ENCODE peak calls at places on chromosomes 6 and 20, in six cellular contexts. M is tibial artery, B is SJSA1, Q is thoracic aorta, A is Panc1, S is GM23338. W is an unnamed sample. For H3K4me1, the result is how much of the 10 kb centered on the place peaks cover.

GRCh38 chr6:134878136-134878535 is 71.8 kb downstream of the ALDH8A1 start:
- DNase-seq in M (no peak), B (no peak), Q (no peak), A (no peak), S (no peak), W (no peak)

GRCh38 chr6:15929685-15930084 is 199.2 kb upstream of the MYLIP start:
- DNase-seq in M (no peak), B (no peak), Q (no peak), A (no peak), S (no peak), W (no peak)

GRCh38 chr6:96659084-96659845 is 96.3 kb downstream of the FHL5 start:
- DNase-seq in M (no peak), B (no peak), Q (no peak), A (no peak), S (no peak), W (peak)

GRCh38 chr6:157599191-157599590 is 218.2 kb downstream of the ZDHHC14 start:
- DNase-seq in M (peak), B (no peak), Q (no peak), A (no peak), S (no peak), W (no peak)

GRCh38 chr6:51459958-51460357 is 627.5 kb downstream of the PKHD1 start:
- DNase-seq in M (no peak), B (no peak), Q (no peak), A (no peak), S (no peak), W (no peak)

GRCh38 chr20:19528286-19529030 is 229.6 kb upstream of the RIN2 start:
- DNase-seq in M (no peak), B (no peak), Q (no peak), A (no peak), S (no peak), W (no peak)

GRCh38 chr6:37938909-37939308 is 119.4 kb downstream of the ZFAND3 start:
- DNase-seq in M (no peak), B (peak), Q (no peak), A (no peak), S (no peak), W (no peak)

GRCh38 chr6:4489538-4489937 is 286.7 kb upstream of the CDYL start:
- DNase-seq in M (no peak), B (no peak), Q (no peak), A (no peak), S (no peak), W (no peak)

GRCh38 chr20:46364670-46365482 is 41.5 kb downstream of the ELMO2 start:
- DNase-seq in M (no peak), B (peak), Q (no peak), A (no peak), S (no peak), W (no peak)

GRCh38 chr20:34062651-34063482 is 49.2 kb downstream of the EIF2S2 start:
- DNase-seq in M (no peak), B (no peak), Q (no peak), A (no peak), S (no peak), W (peak)

GRCh38 chr6:149065658-149066556 is 251.6 kb upstream of the TAB2 start:
- DNase-seq in M (no peak), B (peak), Q (no peak), A (no peak), S (no peak), W (no peak)

GRCh38 chr20:745683-746301 is 22.5 kb downstream of the SLC52A3 start:
- DNase-seq in M (no peak), B (no peak), Q (no peak), A (no peak), S (no peak), W (no peak)

GRCh38 chr6:89297695-89298351 is 17.3 kb downstream of the GABRR2 start:
- DNase-seq in M (no peak), B (peak), Q (peak), A (peak), S (no peak), W (peak)

GRCh38 chr6:37657117-37657886 is 40.4 kb downstream of the MDGA1 start:
- DNase-seq in M (peak), B (no peak), Q (no peak), A (no peak), S (no peak), W (peak)

GRCh38 chr6:64121166-64121565 is 485.6 kb downstream of the PHF3 start:
- DNase-seq in M (no peak), B (no peak), Q (no peak), A (no peak), S (no peak), W (no peak)

GRCh38 chr6:163147988-163148387 is 266.5 kb upstream of the QKI start:
- DNase-seq in M (no peak), B (no peak), Q (no peak), A (no peak), S (peak), W (no peak)

GRCh38 chr6:74578339-74578738 is 627.5 kb downstream of the COL12A1 start:
- DNase-seq in M (no peak), B (peak), Q (no peak), A (no peak), S (no peak), W (peak)

GRCh38 chr20:44113642-44113945 is 73.4 kb downstream of the JPH2 start:
- DNase-seq in M (no peak), B (no peak), Q (no peak), A (no peak), S (no peak), W (no peak)

GRCh38 chr6:81383472-81383871 is 369.0 kb downstream of the TENT5A start:
- DNase-seq in M (no peak), B (no peak), Q (no peak), A (no peak), S (no peak), W (no peak)

GRCh38 chr6:81384921-81385320 is 367.6 kb downstream of the TENT5A start:
- DNase-seq in M (no peak), B (no peak), Q (no peak), A (no peak), S (no peak), W (no peak)

GRCh38 chr6:81382852-81383251 is 369.6 kb downstream of the TENT5A start:
- DNase-seq in M (no peak), B (no peak), Q (no peak), A (no peak), S (no peak), W (no peak)

GRCh38 chr6:81381382-81381916 is 371.0 kb downstream of the TENT5A start:
- DNase-seq in M (no peak), B (no peak), Q (no peak), A (no peak), S (no peak), W (no peak)

DNA sequence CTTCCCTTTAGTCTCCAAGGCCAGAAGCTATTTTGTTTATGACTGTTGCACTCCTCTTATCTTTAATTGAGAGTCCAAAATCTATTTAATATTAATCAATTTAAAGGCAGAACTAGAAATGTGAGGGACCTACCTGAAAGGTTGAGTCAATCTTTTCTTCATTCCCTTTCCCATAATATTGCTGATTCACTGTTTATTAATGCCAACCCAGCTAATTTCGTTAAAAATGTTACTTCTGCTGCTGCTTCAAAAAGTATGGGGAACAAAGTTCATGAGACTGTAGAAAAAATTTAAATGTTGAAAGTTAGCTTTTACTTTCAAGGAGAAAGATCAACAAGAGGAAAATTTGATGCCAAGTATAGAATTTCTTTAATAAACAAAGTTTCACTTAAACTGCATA is 365.3 kb downstream of the TENT5A start:
- DNase-seq in M (no peak), B (no peak), Q (no peak), A (no peak), S (no peak), W (no peak)
- H3K4me1 ChIP-seq in M (under half), B (under half), Q (under half), A (under half), S (under half), W (under half)

DNA sequence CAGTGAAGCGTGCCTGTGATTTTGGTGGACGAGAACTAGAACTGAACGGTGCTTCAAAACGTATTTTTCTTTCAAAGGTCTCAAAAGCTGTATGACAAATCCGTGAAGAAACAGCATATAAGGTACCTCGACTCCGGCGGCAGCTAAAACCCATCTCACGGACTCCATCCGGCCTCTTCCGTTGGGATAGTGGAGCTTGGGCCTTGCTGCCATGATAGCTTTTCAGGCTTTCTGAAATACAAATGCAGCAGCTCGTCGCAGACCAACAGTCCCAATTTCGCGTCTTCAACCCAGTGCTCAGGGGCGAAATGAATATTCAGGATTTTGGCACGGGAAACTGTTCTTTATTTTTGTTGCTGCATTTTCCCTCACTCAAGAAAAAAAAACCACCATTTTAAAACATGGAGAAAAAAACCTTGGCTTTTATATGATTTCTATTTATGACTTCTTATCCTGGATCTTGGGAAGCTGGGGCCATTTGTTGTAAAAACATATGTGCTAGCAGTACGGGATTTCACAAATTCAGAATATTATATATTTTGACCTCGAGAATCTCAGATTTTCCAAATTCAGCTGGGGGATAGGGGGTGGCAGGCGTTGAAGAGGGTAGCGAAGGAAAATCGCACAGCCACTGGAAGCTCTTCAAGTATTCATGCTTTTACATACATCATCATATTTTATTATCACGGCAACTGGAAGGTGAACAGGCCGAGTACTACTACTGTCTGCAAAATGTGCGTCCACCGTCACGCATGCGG is 874 bp downstream of the GSTA4 start:
- DNase-seq in M (peak), B (peak), Q (no peak), A (no peak), S (peak), W (peak)
- H3K27ac ChIP-seq in M (peak), B (peak), Q (peak), A (peak), S (peak), W (peak)

DNA sequence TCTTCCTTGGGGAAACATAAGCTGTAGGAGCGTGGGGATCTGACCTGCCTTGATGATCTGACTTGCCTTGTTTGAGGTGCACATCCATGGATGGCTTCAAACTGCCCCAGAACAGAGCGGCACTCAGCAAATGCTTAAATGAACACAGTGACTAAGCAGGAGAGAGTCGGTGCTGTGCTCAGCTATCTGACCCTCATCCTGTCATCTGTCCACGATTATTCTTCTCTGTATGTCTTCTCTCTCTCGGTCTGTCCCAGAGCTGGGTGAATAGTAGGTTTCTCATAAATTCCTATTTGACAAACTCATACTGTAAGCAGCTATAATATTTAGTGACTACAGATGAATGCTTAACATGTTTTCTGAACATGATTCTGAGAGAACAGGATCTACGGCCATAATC is 37.3 kb downstream of the TRAM2 start:
- DNase-seq in M (no peak), B (peak), Q (no peak), A (no peak), S (no peak), W (no peak)
- H3K4me1 ChIP-seq in M (half or more), B (half or more), Q (half or more), A (half or more), S (under half), W (under half)

DNA sequence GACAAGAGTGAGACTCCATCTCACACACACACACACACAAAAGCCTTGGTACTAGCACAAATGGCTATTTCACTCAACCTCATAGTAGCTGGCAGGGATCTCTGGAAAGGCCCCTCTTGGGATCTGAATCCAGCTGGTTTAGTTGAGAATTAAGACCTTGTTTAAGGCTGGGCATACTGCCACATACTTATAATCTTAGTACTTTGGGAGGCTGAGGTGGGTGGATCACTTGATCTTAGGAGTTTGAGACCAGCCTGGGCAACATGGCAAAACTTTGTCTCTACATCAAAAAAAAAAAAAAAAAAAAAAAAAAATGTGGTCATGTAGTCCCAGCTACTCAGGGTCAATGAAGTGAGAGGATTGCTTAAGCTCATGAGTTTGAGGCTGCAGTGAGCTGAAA is 628.3 kb downstream of the MMUT start:
- DNase-seq in M (no peak), B (no peak), Q (no peak), A (no peak), S (no peak), W (no peak)
- H3K27ac ChIP-seq in M (no peak), B (no peak), Q (no peak), A (no peak), S (no peak), W (no peak)

GRCh38 chr20:4159765-4160490 is 144.6 kb upstream of the RNF24 start:
- DNase-seq in M (no peak), B (no peak), Q (no peak), A (no peak), S (no peak), W (no peak)

GRCh38 chr20:4160761-4161305 is 145.5 kb upstream of the RNF24 start:
- DNase-seq in M (no peak), B (no peak), Q (no peak), A (no peak), S (peak), W (no peak)

GRCh38 chr20:4161447-4162251 is 146.3 kb upstream of the RNF24 start:
- DNase-seq in M (no peak), B (no peak), Q (no peak), A (no peak), S (peak), W (no peak)

GRCh38 chr20:4164246-4164645 is 148.9 kb upstream of the RNF24 start:
- DNase-seq in M (no peak), B (no peak), Q (no peak), A (no peak), S (no peak), W (no peak)

GRCh38 chr20:4162766-4163165 is 147.4 kb upstream of the RNF24 start:
- DNase-seq in M (no peak), B (no peak), Q (no peak), A (no peak), S (no peak), W (no peak)
- H3K4me1 ChIP-seq in M (under half), B (under half), Q (under half), A (half or more), S (under half), W (under half)

DNA sequence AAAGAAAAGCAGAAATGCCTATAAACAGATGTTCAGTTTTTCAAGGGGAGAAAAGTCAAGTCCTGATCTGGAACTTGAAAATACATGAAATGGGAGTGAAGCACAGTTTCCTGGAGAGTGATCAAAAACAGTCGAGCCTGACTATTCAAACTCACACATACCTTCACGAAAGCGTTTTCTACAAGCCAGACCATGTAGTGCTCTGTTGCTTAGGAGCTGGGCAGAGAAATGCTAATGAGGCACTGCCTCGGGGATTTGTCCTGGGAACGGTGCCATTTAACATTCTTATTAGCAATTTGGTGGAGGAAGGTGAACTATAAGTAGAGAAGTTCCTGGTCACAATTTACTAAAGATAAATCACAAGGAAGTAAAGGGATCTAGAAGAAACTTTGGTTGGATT is 5.9 kb downstream of the NHSL1 start:
- DNase-seq in M (no peak), B (no peak), Q (no peak), A (no peak), S (peak), W (peak)
- H3K27ac ChIP-seq in M (no peak), B (no peak), Q (no peak), A (no peak), S (peak), W (peak)

DNA sequence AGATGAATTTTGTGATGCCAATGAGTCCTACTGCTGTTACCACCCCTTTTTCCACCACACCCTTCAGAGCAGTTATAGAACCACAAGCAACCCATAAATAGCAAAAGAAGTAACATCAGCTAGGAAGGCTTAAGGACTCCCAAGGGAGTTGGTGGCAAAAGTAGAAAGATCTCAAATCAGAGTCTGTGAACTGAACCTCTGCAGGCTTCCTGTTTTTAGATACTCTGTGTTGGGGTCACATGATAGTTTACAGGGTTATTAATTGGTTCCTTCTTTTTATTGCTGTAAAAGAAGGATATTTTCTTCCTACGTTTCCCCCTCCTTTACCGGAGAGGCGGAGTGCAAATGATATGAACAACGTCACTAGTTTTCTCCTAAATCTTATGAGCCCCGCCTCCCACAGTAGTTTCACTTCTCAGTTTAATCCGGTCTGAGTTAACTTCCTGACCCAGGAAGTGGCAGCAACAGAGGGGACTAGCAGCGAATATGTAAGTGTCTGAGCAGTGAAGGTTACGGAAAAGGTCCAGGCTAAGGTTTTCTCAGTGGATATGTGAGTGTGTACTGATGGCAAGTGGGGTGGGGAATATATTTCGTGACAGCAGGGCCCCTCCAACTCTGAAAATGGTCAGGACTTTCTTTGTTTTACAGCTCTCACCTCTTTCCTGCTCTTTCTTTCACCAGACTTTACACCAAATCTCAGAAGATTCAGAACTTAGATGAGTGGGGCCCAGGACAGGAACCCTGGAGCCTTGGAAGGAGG is at the start of gene TRIM38:
- DNase-seq in M (peak), B (peak), Q (peak), A (peak), S (peak), W (peak)
- H3K4me1 ChIP-seq in M (under half), B (under half), Q (under half), A (under half), S (under half), W (under half)